ENCODE peak calls at places on chromosomes 3 and 15, in nine cellular contexts. V, E, K, I, S, X, Z, A and U are unnamed samples.

GRCh38 chr3:136277634-136278033 is 27.5 kb downstream of the PCCB start:
- DNase-seq in A (no peak), K (no peak), Z (no peak), V (no peak), E (no peak), S (peak; percentile 68), I (no peak), X (no peak), U (no peak)

GRCh38 chr3:54999159-54999558 is 71.3 kb upstream of the LRTM1 start:
- DNase-seq in S (no peak), V (no peak), I (no peak), Z (no peak), A (no peak), X (no peak), E (no peak), K (peak; percentile 86), U (no peak)

GRCh38 chr3:195133462-195133861 is 137.5 kb downstream of the XXYLT1 start:
- DNase-seq in E (peak; percentile 60), I (no peak), S (no peak), K (peak; percentile 94), X (peak; percentile 79), Z (no peak), A (no peak), V (no peak), U (peak; percentile 88)

GRCh38 chr3:188082040-188082439 is 71.9 kb upstream of the LPP start:
- DNase-seq in E (no peak), S (no peak), A (no peak), X (no peak), V (no peak), K (peak; percentile 59), Z (no peak), I (no peak), U (no peak)

GRCh38 chr3:65836047-65836446 is 202.7 kb downstream of the MAGI1 start:
- DNase-seq in Z (no peak), I (no peak), E (no peak), X (no peak), S (no peak), V (no peak), K (peak; percentile 30), A (no peak), U (no peak)

GRCh38 chr3:124834723-124835718 is 52.1 kb downstream of the ITGB5 start:
- DNase-seq in I (no peak), K (peak; percentile 76), V (peak; percentile 71), Z (no peak), X (no peak), A (peak; percentile 70), S (peak; percentile 50), E (peak; percentile 75), U (no peak)

GRCh38 chr15:64877435-64877834 is 34.3 kb upstream of the ANKDD1A start:
- DNase-seq in Z (no peak), V (no peak), E (peak; percentile 53), A (peak; percentile 81), I (no peak), S (no peak), X (no peak), K (no peak), U (no peak)

GRCh38 chr3:8458235-8458634 is 43.4 kb upstream of the LMCD1 start:
- DNase-seq in E (no peak), X (no peak), Z (no peak), S (no peak), I (no peak), A (no peak), V (no peak), K (peak; percentile 98), U (peak; percentile 60)

GRCh38 chr15:90351479-90352108 is 490 bp upstream of the ZNF774 start:
- DNase-seq in V (no peak), E (no peak), A (no peak), X (no peak), I (no peak), Z (no peak), K (no peak), S (peak; percentile 60), U (no peak)

GRCh38 chr3:123303976-123304560 is 102.3 kb downstream of the SEC22A start:
- DNase-seq in K (no peak), S (no peak), E (no peak), V (no peak), I (no peak), Z (no peak), A (no peak), X (no peak), U (no peak)

GRCh38 chr15:38879909-38880471 is 315.4 kb upstream of the RASGRP1 start:
- DNase-seq in E (peak; percentile 18), S (no peak), V (no peak), Z (no peak), X (no peak), K (peak; percentile 98), A (no peak), I (no peak), U (no peak)

DNA sequence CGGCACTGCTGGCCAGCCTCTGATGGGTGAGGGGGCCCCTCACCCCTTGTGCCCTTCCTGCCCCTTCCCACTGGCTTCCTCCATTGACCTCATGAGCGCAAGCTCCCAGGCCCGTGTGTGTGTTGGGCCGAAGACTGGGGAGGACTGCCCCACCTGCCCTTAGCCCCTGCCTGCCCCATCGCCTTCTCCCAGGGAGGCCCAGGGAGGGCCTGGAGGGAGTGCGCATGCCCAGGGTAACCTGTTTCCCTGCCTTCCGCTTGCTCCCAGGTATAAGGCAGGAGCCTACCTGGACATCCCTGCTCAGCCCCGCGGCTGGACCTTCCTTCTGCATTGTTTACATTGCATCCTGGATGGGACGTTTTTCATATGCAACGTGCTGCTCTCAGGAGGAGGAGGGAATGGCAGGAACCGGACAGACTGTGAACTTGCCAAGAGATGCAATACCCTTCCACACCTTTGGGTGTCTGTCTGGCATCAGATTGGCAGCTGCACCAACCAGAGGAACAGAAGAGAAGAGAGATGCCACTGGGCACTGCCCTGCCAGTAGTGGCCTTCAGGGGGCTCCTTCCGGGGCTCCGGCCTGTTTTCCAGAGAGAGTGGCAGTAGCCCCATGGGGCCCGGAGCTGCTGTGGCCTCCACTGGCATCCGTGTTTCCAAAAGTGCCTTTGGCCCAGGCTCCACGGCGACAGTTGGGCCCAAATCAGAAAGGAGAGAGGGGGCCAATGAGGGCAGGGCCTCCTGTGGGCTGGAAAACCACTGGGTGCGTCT is 8.8 kb downstream of the DLL4 start:
- DNase-seq in E (peak; percentile 39), I (no peak), K (peak; percentile 27), A (no peak), Z (no peak), V (no peak), X (no peak), S (no peak), U (no peak)
- TF ChIP-seq CTCF in E (no peak), I (peak; percentile 34), K (peak; percentile 30), A (no peak), Z (peak; percentile 35), V (no peak), X (no peak), S (no peak), U (no peak)

GRCh38 chr3:101996832-101997231 is 147.5 kb downstream of the NFKBIZ start:
- DNase-seq in S (no peak), E (no peak), I (no peak), V (peak; percentile 15), X (no peak), K (no peak), Z (no peak), A (no peak), U (no peak)

GRCh38 chr3:101999177-101999778 is 150.0 kb downstream of the NFKBIZ start:
- DNase-seq in X (no peak), S (no peak), I (peak; percentile 41), K (no peak), V (no peak), A (no peak), E (no peak), Z (no peak), U (no peak)

GRCh38 chr3:102000620-102001209 is 151.4 kb downstream of the NFKBIZ start:
- DNase-seq in K (no peak), V (no peak), X (no peak), E (no peak), Z (no peak), A (no peak), I (no peak), S (no peak), U (no peak)

GRCh38 chr3:101995371-101996046 is 146.2 kb downstream of the NFKBIZ start:
- DNase-seq in A (no peak), E (no peak), S (no peak), X (no peak), K (no peak), Z (no peak), I (no peak), V (no peak), U (no peak)

DNA sequence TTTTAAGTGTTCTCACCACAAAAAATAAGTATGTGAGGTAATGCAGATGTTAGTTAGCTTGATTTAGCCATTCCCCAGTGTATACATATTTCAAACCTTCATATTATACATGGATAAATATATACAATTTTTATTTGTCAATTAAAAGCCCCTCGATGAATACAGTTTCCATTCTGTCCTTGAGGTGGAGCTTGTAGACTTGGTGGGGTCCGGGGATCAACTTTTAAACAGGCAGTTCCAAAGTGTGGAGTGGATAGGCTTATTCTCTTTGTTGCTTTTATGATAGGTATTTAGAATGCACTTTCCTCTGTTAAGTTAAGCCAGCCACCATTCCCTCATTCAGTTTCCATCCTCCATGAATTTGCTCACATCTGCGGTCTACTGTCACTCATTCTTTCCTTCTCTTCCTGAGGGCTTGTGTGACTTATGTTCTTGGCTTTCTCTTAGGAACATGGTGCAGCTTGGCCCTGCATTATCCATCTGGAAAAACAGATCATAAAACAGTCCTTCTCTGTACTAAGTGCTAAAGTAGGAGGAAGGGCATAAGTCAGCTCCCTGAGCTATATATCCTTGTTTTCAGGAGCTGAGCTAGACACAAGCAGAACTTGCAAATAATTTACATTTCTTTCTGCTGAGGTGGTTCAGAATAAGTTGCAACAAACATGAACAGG is 149.1 kb downstream of the NFKBIZ start:
- DNase-seq in Z (no peak), V (no peak), A (no peak), K (peak; percentile 12), X (no peak), E (no peak), I (no peak), S (no peak), U (no peak)
- TF ChIP-seq CTCF in Z (no peak), V (no peak), A (no peak), K (no peak), X (no peak), E (no peak), I (no peak), S (no peak), U (no peak)

GRCh38 chr3:72855001-72855400 is 6.8 kb upstream of the SHQ1 start:
- DNase-seq in S (no peak), I (no peak), X (no peak), V (no peak), E (no peak), K (no peak), Z (no peak), A (no peak), U (no peak)
- TF ChIP-seq CTCF in S (no peak), I (no peak), X (no peak), V (no peak), E (no peak), K (no peak), Z (no peak), A (no peak), U (no peak)

DNA sequence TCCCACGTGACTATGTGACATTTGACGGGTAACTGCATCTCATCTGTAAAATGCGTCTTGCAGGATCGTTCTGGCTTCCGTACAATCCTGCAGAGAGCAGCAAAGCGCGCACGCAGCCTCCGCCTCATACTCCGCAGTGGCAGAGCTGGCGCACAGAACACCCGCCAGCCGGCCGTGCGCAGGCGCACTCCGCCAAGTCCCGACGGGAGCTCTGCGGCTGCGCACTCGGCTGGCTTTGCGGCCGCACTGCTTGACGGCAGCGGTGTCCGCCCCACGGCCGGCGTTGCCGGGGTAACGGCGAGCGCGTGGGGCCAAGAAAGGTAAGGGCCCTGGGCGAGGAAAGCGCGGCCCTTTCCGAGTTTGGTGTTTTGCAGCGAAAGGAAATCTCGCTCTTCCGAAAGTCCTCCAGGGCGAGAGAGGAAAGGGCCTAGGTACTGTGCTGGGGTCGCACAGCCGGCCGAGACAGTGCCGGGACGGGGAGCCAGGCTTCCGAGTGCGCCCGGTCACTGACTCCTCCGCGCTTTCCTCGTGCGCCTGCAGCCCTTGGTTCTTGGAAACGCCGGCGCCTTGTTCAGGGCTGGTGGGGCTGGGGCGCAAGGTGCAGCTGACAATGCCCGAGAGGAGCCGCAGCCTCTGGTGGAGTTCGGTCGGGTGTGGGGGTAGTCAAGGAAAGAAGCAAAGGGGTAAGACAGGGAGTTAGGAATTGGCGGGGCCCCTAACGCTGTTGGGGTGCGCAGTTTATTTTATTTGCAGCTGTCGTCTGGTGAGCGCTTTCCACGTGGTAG is at the start of gene TSEN2:
- DNase-seq in V (peak; percentile 98), E (peak; percentile 96), A (peak; percentile 89), Z (peak; percentile 95), X (peak; percentile 90), K (peak; percentile 89), S (peak; percentile 93), I (peak; percentile 95), U (peak; percentile 88)
- TF ChIP-seq CTCF in V (peak; percentile 48), E (no peak), A (no peak), Z (peak; percentile 39), X (no peak), K (peak; percentile 44), S (no peak), I (no peak), U (peak; percentile 37)